ENCODE peak calls at places on chromosomes 1 and 21, in six cellular contexts. W is GM12878, H is HEK293T, T is IMR-90, U is K562, J is HepG2. K is an unnamed sample.

GRCh38 chr1:1308756-1309524 is 543 bp downstream of the PUSL1 start:
- DNase-seq in W (no peak), T (no peak), J (no peak), U (no peak), H (no peak), K (no peak)

GRCh38 chr1:244083544-244083943 is 32.5 kb downstream of the ZBTB18 start:
- DNase-seq in U (no peak), W (no peak), H (no peak), T (no peak), J (no peak), K (no peak)

GRCh38 chr1:186977266-186977957 is 148.7 kb downstream of the PLA2G4A start:
- DNase-seq in T (no peak), W (no peak), H (no peak), J (no peak), U (no peak), K (no peak)

GRCh38 chr1:153485880-153486279 is 25.4 kb upstream of the S100A7 start:
- DNase-seq in W (no peak), J (no peak), U (no peak), T (no peak), H (no peak), K (no peak)

GRCh38 chr1:201077736-201078135 is 34.5 kb downstream of the CACNA1S start:
- DNase-seq in J (no peak), H (no peak), W (no peak), U (no peak), T (no peak), K (no peak)

GRCh38 chr1:151401125-151401788 is 1.9 kb downstream of the PSMB4 start:
- DNase-seq in T (peak), H (no peak), U (no peak), W (no peak), J (peak), K (no peak)

GRCh38 chr21:35303085-35303484 is 254.0 kb upstream of the RUNX1 start:
- DNase-seq in U (no peak), T (peak), H (no peak), J (no peak), W (no peak), K (peak)

GRCh38 chr1:36207339-36207738 is 16.9 kb upstream of the THRAP3 start:
- DNase-seq in U (no peak), J (no peak), H (no peak), W (no peak), T (peak), K (peak)

GRCh38 chr1:27526569-27527222 is 36.7 kb upstream of the WASF2 start:
- DNase-seq in H (no peak), U (peak), W (no peak), J (peak), T (peak), K (no peak)

GRCh38 chr1:180042994-180043622 is 88.5 kb downstream of the CEP350 start:
- DNase-seq in U (no peak), H (no peak), T (peak), W (no peak), J (no peak), K (no peak)

GRCh38 chr1:28565040-28565439 is 12.2 kb downstream of the TRNAU1AP start:
- DNase-seq in H (no peak), W (no peak), U (no peak), T (no peak), J (no peak), K (no peak)

GRCh38 chr1:29145739-29146437 is 22.2 kb upstream of the TMEM200B start:
- DNase-seq in W (no peak), H (no peak), U (no peak), T (peak), J (peak), K (peak)

GRCh38 chr1:113479713-113480676 is 89.7 kb downstream of the MAGI3 start:
- DNase-seq in U (no peak), T (no peak), J (no peak), W (no peak), H (no peak), K (peak)

GRCh38 chr1:110011527-110012041 is 22.8 kb upstream of the STRIP1 start:
- DNase-seq in T (peak), J (peak), W (peak), H (peak), U (peak), K (peak)

GRCh38 chr1:207713529-207713928 is 38.3 kb upstream of the CD46 start:
- DNase-seq in W (no peak), T (no peak), U (no peak), H (no peak), J (no peak), K (no peak)

GRCh38 chr1:223363057-223363855 is 720 bp downstream of the SUSD4 start:
- DNase-seq in H (peak), W (no peak), U (no peak), J (no peak), T (peak), K (peak)

GRCh38 chr1:196425513-196425912 is 182.7 kb downstream of the KCNT2 start:
- DNase-seq in J (no peak), T (no peak), U (no peak), H (no peak), W (no peak), K (no peak)

GRCh38 chr1:24005163-24005562 is 25.0 kb upstream of the SRSF10 start:
- DNase-seq in U (no peak), H (no peak), W (no peak), J (no peak), T (no peak), K (no peak)

GRCh38 chr1:247112479-247112781 is 8.3 kb upstream of the ZNF669 start:
- DNase-seq in J (no peak), W (no peak), T (no peak), H (no peak), U (no peak), K (no peak)

GRCh38 chr1:111175349-111175748 is 25.1 kb downstream of the DENND2D start:
- DNase-seq in U (no peak), T (no peak), J (no peak), W (no peak), H (no peak), K (no peak)

GRCh38 chr1:93324486-93325464 is 20.9 kb upstream of the DR1 start:
- DNase-seq in U (no peak), J (no peak), H (no peak), W (no peak), T (peak), K (peak)

GRCh38 chr1:228002792-228003191 is 4.0 kb upstream of the WNT3A start:
- DNase-seq in U (no peak), J (no peak), W (no peak), H (no peak), T (no peak), K (no peak)

GRCh38 chr1:22418852-22419480 is 32.7 kb upstream of the ZBTB40 start:
- DNase-seq in J (no peak), H (no peak), U (no peak), W (peak), T (peak), K (no peak)

GRCh38 chr1:185520188-185520935 is 203.3 kb upstream of the IVNS1ABP start:
- DNase-seq in W (no peak), U (no peak), T (no peak), H (no peak), J (no peak), K (peak)

GRCh38 chr1:52911541-52911940 is 10.0 kb downstream of the ECHDC2 start:
- DNase-seq in U (no peak), T (no peak), H (no peak), J (no peak), W (no peak), K (no peak)

GRCh38 chr1:227561303-227561702 is 2.1 kb upstream of the ZNF678 start:
- DNase-seq in J (no peak), U (no peak), T (no peak), H (no peak), W (no peak), K (no peak)

GRCh38 chr1:100642826-100643225 is 76.7 kb upstream of the VCAM1 start:
- DNase-seq in W (no peak), J (no peak), H (no peak), U (no peak), T (no peak), K (no peak)

GRCh38 chr1:87402192-87403046 is 73.7 kb downstream of the LMO4 start:
- DNase-seq in T (peak), W (no peak), H (no peak), J (no peak), U (no peak), K (no peak)

GRCh38 chr1:50913954-50914353 is 46.1 kb downstream of the FAF1 start:
- DNase-seq in J (no peak), H (no peak), W (no peak), T (peak), U (no peak), K (no peak)

GRCh38 chr1:206631085-206631509 is 4.2 kb upstream of the DYRK3 start:
- DNase-seq in J (peak), T (peak), U (peak), W (peak), H (peak), K (peak)

GRCh38 chr1:23577056-23577985 is 18.0 kb upstream of the ID3 start:
- DNase-seq in H (no peak), U (peak), W (peak), J (peak), T (peak), K (peak)

GRCh38 chr1:19356266-19356665 is 44.1 kb downstream of the SLC66A1 start:
- DNase-seq in W (no peak), U (no peak), H (no peak), J (no peak), T (no peak), K (no peak)

GRCh38 chr1:203996126-203996525 is 76.8 kb upstream of the SOX13 start:
- DNase-seq in J (peak), H (peak), T (no peak), U (no peak), W (no peak), K (peak)

GRCh38 chr1:29557701-29558445 is 321.6 kb downstream of the PTPRU start:
- DNase-seq in J (no peak), T (no peak), H (no peak), U (no peak), W (no peak), K (no peak)

GRCh38 chr1:1231400-1232223 is at the start of gene SDF4:
- DNase-seq in J (peak), T (peak), U (peak), H (peak), W (peak), K (peak)

GRCh38 chr1:222331340-222331739 is 216.6 kb downstream of the HHIPL2 start:
- DNase-seq in J (no peak), U (no peak), H (no peak), W (no peak), T (peak), K (no peak)

GRCh38 chr21:27693376-27693775 is 726.5 kb upstream of the ADAMTS5 start:
- DNase-seq in W (no peak), H (no peak), U (no peak), T (peak), J (no peak), K (no peak)

GRCh38 chr1:89547563-89548485 is 23.2 kb downstream of the LRRC8B start:
- DNase-seq in T (peak), W (no peak), J (peak), H (no peak), U (no peak), K (peak)

GRCh38 chr1:60227581-60228252 is 154.1 kb upstream of the C1orf87 start:
- DNase-seq in T (peak), W (no peak), U (no peak), J (no peak), H (no peak), K (no peak)
- TF ChIP-seq BHLHE40 in T (no peak), W (no peak), U (no peak), J (no peak), H (no peak), K (no peak)

GRCh38 chr1:231274119-231274825 is 33.3 kb downstream of the GNPAT start:
- DNase-seq in U (no peak), W (no peak), J (no peak), T (no peak), H (no peak), K (no peak)

GRCh38 chr1:231284441-231284840 is 43.4 kb downstream of the GNPAT start:
- DNase-seq in T (no peak), J (no peak), U (no peak), H (no peak), W (no peak), K (no peak)

GRCh38 chr1:231279683-231280082 is 38.7 kb downstream of the GNPAT start:
- DNase-seq in U (no peak), J (no peak), T (no peak), H (no peak), W (no peak), K (no peak)

GRCh38 chr1:231278100-231278790 is 37.2 kb downstream of the GNPAT start:
- DNase-seq in W (no peak), H (no peak), J (no peak), T (no peak), U (no peak), K (no peak)

DNA sequence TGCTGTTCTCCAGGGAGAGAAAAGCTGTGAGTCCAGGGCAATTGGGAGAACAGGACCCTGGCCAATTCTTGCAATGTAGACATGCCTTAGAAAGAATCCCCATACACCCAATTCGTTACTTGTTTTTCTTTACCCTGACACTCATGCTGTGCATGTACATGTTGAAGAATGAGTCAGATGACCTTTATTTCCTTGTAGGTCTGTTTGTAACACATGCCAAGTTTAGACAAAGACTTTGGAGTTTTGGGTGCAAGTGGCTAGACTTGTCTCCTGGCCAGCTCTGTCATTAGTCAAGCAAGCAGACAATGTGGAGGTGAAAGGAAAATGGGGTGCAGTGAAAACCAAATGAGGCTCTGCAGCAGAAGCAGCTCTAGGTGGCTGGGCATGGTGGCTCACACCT is 38.1 kb downstream of the GNPAT start:
- DNase-seq in W (no peak), T (peak), U (no peak), H (no peak), J (no peak), K (no peak)
- TF ChIP-seq BHLHE40 in W (no peak), T (no peak), U (no peak), H (no peak), J (no peak), K (no peak)

GRCh38 chr1:42175314-42176054 is 10.9 kb upstream of the GUCA2A start:
- DNase-seq in J (no peak), W (no peak), T (no peak), U (no peak), H (no peak), K (no peak)

GRCh38 chr1:42178249-42178648 is 13.7 kb upstream of the GUCA2A start:
- DNase-seq in J (no peak), U (no peak), H (no peak), T (peak), W (no peak), K (no peak)

GRCh38 chr1:42176902-42177519 is 12.5 kb upstream of the GUCA2A start:
- DNase-seq in T (peak), J (peak), H (peak), U (peak), W (no peak), K (peak)

GRCh38 chr1:42179275-42179674 is 14.7 kb upstream of the GUCA2A start:
- DNase-seq in T (peak), J (no peak), W (no peak), U (no peak), H (no peak), K (no peak)

GRCh38 chr1:42177551-42177981 is 13.0 kb upstream of the GUCA2A start:
- DNase-seq in U (no peak), T (peak), H (no peak), W (no peak), J (no peak), K (no peak)
- TF ChIP-seq BHLHE40 in U (no peak), T (peak), H (no peak), W (no peak), J (no peak), K (no peak)

GRCh38 chr1:26280333-26281042 is 602 bp downstream of the SH3BGRL3 start:
- DNase-seq in T (peak), U (peak), W (no peak), J (no peak), H (no peak), K (peak)
- TF ChIP-seq BHLHE40 in T (no peak), U (no peak), W (no peak), J (no peak), H (no peak), K (no peak)

GRCh38 chr1:188166654-188167053 is 1337.9 kb downstream of the PLA2G4A start:
- DNase-seq in T (no peak), H (no peak), U (no peak), W (no peak), J (no peak), K (no peak)
- TF ChIP-seq BHLHE40 in T (no peak), H (no peak), U (no peak), W (no peak), J (no peak), K (no peak)

GRCh38 chr21:45020629-45021427 is 53.6 kb upstream of the ADARB1 start:
- DNase-seq in H (no peak), T (no peak), J (no peak), W (no peak), U (no peak), K (no peak)

GRCh38 chr21:45018131-45019075 is 56.0 kb upstream of the ADARB1 start:
- DNase-seq in W (no peak), U (no peak), J (no peak), T (no peak), H (no peak), K (no peak)

GRCh38 chr21:45021428-45022347 is 52.7 kb upstream of the ADARB1 start:
- DNase-seq in U (no peak), T (no peak), J (peak), H (no peak), W (no peak), K (no peak)

GRCh38 chr21:45019076-45019886 is 55.1 kb upstream of the ADARB1 start:
- DNase-seq in W (no peak), H (no peak), U (no peak), J (no peak), T (no peak), K (no peak)

GRCh38 chr21:45019887-45020537 is 54.4 kb upstream of the ADARB1 start:
- DNase-seq in T (no peak), J (no peak), U (no peak), W (no peak), H (no peak), K (no peak)
- TF ChIP-seq BHLHE40 in T (no peak), J (no peak), U (no peak), W (no peak), H (no peak), K (no peak)